ENCODE peak calls at places on chromosome 10, in six cellular contexts. J is GM12878, B is cardiac fibroblast, Z is heart left ventricle, C is fibroblast of the aortic adventitia, Y is astrocyte of the spinal cord. Q is an unnamed sample.

GRCh38 chr10:70540789-70541360 is 61.7 kb downstream of the PRF1 start:
- DNase-seq in J (no peak), B (no peak), Z (peak), C (no peak), Y (no peak), Q (no peak)

GRCh38 chr10:48579251-48579960 is 25.5 kb downstream of the ARHGAP22 start:
- DNase-seq in J (no peak), B (peak), Z (no peak), C (peak), Y (peak), Q (peak)

GRCh38 chr10:49081532-49082275 is 33.6 kb downstream of the VSTM4 start:
- DNase-seq in J (no peak), B (peak), Z (no peak), C (peak), Y (peak), Q (no peak)

GRCh38 chr10:5534051-5534821 is 9.5 kb downstream of the CALML3 start:
- DNase-seq in J (no peak), B (peak), Z (peak), C (peak), Y (no peak), Q (no peak)

GRCh38 chr10:36469585-36469984 is 655.8 kb upstream of the ANKRD30A start:
- DNase-seq in J (no peak), B (no peak), Z (no peak), C (peak), Y (peak), Q (peak)

GRCh38 chr10:100338434-100339036 is 8.5 kb upstream of the SCD start:
- DNase-seq in J (no peak), B (peak), Z (peak), C (peak), Y (peak), Q (peak)

GRCh38 chr10:44956176-44956575 is 3.4 kb upstream of the RASSF4 start:
- DNase-seq in J (no peak), B (no peak), Z (no peak), C (no peak), Y (no peak), Q (no peak)

GRCh38 chr10:67306588-67307205 is 380.9 kb downstream of the LRRTM3 start:
- DNase-seq in J (no peak), B (peak), Z (no peak), C (no peak), Y (peak), Q (peak)

GRCh38 chr10:51196508-51197175 is 122.4 kb downstream of the PRKG1 start:
- DNase-seq in J (no peak), B (no peak), Z (no peak), C (no peak), Y (no peak), Q (no peak)

GRCh38 chr10:88039496-88040200 is 176.2 kb downstream of the PTEN start:
- DNase-seq in J (no peak), B (peak), Z (no peak), C (peak), Y (peak), Q (peak)

GRCh38 chr10:119908201-119908600 is 15.7 kb downstream of the SEC23IP start:
- DNase-seq in J (no peak), B (no peak), Z (no peak), C (no peak), Y (no peak), Q (peak)

GRCh38 chr10:18608581-18608980 is 42.8 kb downstream of the NSUN6 start:
- DNase-seq in J (no peak), B (no peak), Z (no peak), C (no peak), Y (no peak), Q (no peak)

DNA sequence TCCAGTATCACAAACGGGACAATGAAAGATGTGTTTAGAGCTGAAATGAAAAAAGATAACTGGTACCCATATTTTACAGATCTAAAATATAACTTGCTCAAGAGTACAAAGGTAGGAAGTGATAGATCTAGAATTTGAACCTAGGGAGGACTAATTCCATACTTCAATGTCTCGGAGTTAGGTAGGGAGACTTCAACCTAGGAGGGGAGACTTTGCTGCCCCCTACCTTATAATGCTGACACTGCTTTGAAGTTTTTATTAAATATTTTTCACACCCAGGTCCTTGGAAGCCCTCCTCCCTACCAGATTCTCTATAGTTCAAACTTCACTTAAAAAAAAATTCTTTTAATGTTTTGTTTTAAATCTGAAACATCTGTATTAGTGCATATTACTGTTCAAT is 58.0 kb downstream of the MICU1 start:
- DNase-seq in J (no peak), B (peak), Z (no peak), C (no peak), Y (peak), Q (peak)
- TF ChIP-seq CTCF in J (peak), B (peak), Z (peak), C (peak), Y (peak), Q (peak)

DNA sequence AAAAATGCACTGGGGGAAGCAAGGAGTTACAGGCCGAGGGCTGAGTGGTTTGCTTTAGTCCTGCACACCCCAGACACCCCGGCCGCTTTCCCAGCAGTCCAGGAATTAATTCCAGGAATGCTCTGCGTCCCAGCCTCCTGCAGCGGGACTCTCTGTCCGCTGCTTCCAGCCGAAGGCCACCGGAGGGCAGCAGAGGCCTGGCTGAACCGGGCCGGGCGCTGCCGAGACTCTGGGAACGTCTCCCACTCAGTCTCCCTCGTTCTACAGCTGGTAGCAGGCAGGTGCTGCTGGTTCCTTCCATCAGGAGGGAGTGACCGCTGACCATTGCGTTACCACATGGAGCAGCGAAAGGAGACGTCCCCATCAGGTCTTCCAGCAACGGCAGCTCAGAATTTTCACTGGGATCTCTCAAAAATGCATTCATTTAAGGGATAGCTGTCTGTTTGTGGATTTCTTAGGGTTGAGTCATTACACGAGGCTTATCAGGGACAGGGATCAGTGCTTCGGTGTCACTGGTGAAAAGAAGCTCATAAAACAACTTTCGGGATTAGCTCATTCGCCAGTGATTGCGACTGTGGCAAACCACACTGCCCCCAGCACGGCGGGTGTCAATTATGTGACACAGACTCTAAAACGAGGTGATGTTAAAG is 24.9 kb upstream of the PITRM1 start:
- DNase-seq in J (peak), B (peak), Z (peak), C (peak), Y (peak), Q (peak)
- H3K4me3 ChIP-seq in J (no peak), B (peak), Z (peak), C (peak), Y (peak), Q (peak)

GRCh38 chr10:121900443-121901174 is 27.2 kb downstream of the ATE1 start:
- DNase-seq in J (no peak), B (peak), Z (no peak), C (peak), Y (peak), Q (peak)
- TF ChIP-seq CTCF in J (peak), B (peak), Z (peak), C (peak), Y (peak), Q (peak)

GRCh38 chr10:52770904-52771303 is 1.7 kb downstream of the MBL2 start:
- DNase-seq in J (no peak), B (no peak), Z (no peak), C (no peak), Y (no peak), Q (no peak)
- H3K4me3 ChIP-seq in J (no peak), B (no peak), Z (no peak), C (no peak), Y (no peak), Q (no peak)

DNA sequence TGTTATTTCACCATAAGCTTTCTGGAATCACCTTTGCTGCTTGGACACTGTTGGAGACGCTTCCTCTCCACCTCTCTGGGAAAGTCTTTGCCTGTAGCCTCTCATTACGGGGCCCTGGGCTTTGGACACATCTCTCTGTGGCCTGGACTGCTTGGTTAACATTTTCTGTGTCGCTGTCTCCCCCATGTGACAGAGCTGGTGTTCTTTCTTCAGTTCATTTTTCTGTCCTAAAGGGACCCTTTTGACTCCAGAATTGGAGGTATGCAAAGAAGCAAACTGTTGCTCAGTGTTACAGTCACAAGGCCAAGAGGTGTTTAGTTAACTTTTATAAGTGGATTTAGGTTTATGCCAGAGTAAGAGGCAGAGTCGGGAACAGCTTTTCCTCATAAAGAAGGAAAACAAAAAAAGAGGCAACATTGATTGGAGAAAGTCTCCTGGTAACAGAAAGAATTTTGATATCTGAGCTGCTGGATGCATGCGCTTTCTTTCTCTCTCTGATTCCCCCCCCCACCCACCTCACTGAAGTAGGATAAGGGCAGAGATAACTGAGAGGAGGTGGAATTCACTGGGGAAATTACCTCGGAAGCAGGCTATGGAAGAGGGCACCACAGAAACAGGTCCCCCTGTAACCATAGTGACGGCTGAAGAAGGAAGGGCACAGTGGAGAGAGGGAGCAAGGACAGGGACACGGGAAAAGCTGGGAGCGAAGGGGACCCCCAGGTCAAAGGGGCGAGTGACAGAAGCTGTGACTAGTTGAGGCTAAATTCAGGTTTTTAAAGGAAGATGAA is 57.8 kb downstream of the LGI1 start:
- DNase-seq in J (no peak), B (no peak), Z (no peak), C (peak), Y (peak), Q (peak)
- TF ChIP-seq CTCF in J (no peak), B (no peak), Z (no peak), C (no peak), Y (no peak), Q (no peak)

GRCh38 chr10:80410578-80411145 is 2.3 kb downstream of the PRXL2A start:
- DNase-seq in J (no peak), B (no peak), Z (no peak), C (no peak), Y (no peak), Q (no peak)
- H3K4me3 ChIP-seq in J (no peak), B (no peak), Z (peak), C (no peak), Y (no peak), Q (no peak)

DNA sequence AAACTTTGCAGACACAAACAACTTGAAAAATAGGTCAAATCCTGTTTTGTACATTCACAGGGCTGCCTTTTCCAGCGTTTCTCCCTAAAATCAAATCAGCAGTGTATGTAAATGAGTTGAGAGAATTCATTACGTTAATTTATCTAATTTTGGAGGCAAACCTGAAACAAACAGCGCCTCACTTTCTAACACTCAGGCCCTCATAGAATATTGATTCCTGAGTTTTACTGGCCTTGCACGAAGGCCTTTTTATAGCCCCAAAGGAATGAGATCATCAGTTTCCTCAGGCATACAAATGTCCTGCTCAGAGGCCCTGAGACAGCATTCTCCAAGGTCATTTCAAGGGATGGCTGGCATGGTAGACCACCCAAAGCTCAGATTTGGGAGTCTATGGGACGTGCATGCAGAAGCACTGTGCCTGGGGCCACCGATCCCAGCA is 131.7 kb upstream of the CHST15 start:
- DNase-seq in J (no peak), B (no peak), Z (no peak), C (no peak), Y (no peak), Q (no peak)
- TF ChIP-seq CTCF in J (no peak), B (no peak), Z (no peak), C (no peak), Y (no peak), Q (no peak)